ENCODE peak calls at places on chromosomes 1 and 21, in four cellular contexts. P, M, G and W are unnamed samples.

GRCh38 chr1:208083715-208084085 is 160.5 kb downstream of the PLXNA2 start:
- DNase-seq in G (no peak), P (no peak), M (no peak), W (no peak)

GRCh38 chr1:923131-923990 is at the start of gene SAMD11:
- DNase-seq in M (peak), P (peak), G (peak), W (peak)

GRCh38 chr1:75203415-75204277 is 69.5 kb downstream of the LHX8 start:
- DNase-seq in P (no peak), G (no peak), M (no peak), W (peak)

GRCh38 chr1:77986810-77987209 is 7.9 kb upstream of the FUBP1 start:
- DNase-seq in M (no peak), G (no peak), P (no peak), W (peak)

GRCh38 chr1:200983035-200983561 is 40.4 kb downstream of the KIF21B start:
- DNase-seq in P (no peak), G (no peak), M (no peak), W (no peak)

GRCh38 chr1:209755926-209756607 is at the start of gene TRAF3IP3:
- DNase-seq in M (peak), G (peak), P (peak), W (no peak)

GRCh38 chr1:175823401-175823800 is 80.0 kb upstream of the TNR start:
- DNase-seq in M (no peak), G (no peak), P (no peak), W (no peak)

GRCh38 chr21:45383111-45383614 is 21.8 kb upstream of the COL18A1 start:
- DNase-seq in G (no peak), P (peak), M (no peak), W (no peak)

GRCh38 chr21:31182231-31183129 is 144.2 kb upstream of the KRTAP19-8 start:
- DNase-seq in M (peak), P (no peak), G (peak), W (no peak)